ENCODE peak calls at places on chromosome 21, in four cellular contexts. One of them, this sample, is unnamed.

GRCh38 chr21:45304945-45305344 is 17.2 kb upstream of the POFUT2 start:
- DNase-seq in T-helper 17 cell: no peak
- DNase-seq in stimulated activated CD4-positive, alpha-beta T cell treated with anti-CD3 and anti-CD28 coated beads, TNF-alpha, amount 100 ng/mL, for 24 hours: no peak
- DNase-seq in cardiac muscle cell: no peak
- DNase-seq in this sample: no peak

GRCh38 chr21:31343680-31344480 is at the start of gene TIAM1:
- DNase-seq in cardiac muscle cell: peak; percentile 79
- DNase-seq in T-helper 17 cell: no peak
- DNase-seq in stimulated activated CD4-positive, alpha-beta T cell treated with anti-CD3 and anti-CD28 coated beads, TNF-alpha, amount 100 ng/mL, for 24 hours: no peak
- DNase-seq in this sample: no peak

GRCh38 chr21:16468191-16468590 is 738.4 kb downstream of the USP25 start:
- DNase-seq in stimulated activated CD4-positive, alpha-beta T cell treated with anti-CD3 and anti-CD28 coated beads, TNF-alpha, amount 100 ng/mL, for 24 hours: no peak
- DNase-seq in cardiac muscle cell: no peak
- DNase-seq in T-helper 17 cell: no peak
- DNase-seq in this sample: no peak

GRCh38 chr21:36700961-36701911 is 2.3 kb downstream of the SIM2 start:
- DNase-seq in cardiac muscle cell: no peak
- DNase-seq in stimulated activated CD4-positive, alpha-beta T cell treated with anti-CD3 and anti-CD28 coated beads, TNF-alpha, amount 100 ng/mL, for 24 hours: no peak
- DNase-seq in T-helper 17 cell: no peak
- DNase-seq in this sample: no peak

GRCh38 chr21:38219049-38219628 is 37.7 kb upstream of the KCNJ15 start:
- DNase-seq in stimulated activated CD4-positive, alpha-beta T cell treated with anti-CD3 and anti-CD28 coated beads, TNF-alpha, amount 100 ng/mL, for 24 hours: peak; percentile 45
- DNase-seq in cardiac muscle cell: peak; percentile 87
- DNase-seq in T-helper 17 cell: peak; percentile 42
- DNase-seq in this sample: peak; percentile 63

GRCh38 chr21:43782741-43783700 is 6.4 kb upstream of the RRP1 start:
- DNase-seq in stimulated activated CD4-positive, alpha-beta T cell treated with anti-CD3 and anti-CD28 coated beads, TNF-alpha, amount 100 ng/mL, for 24 hours: no peak
- DNase-seq in T-helper 17 cell: no peak
- DNase-seq in cardiac muscle cell: no peak
- DNase-seq in this sample: no peak

GRCh38 chr21:36661511-36662309 is 37.2 kb upstream of the SIM2 start:
- DNase-seq in cardiac muscle cell: peak; percentile 45
- DNase-seq in stimulated activated CD4-positive, alpha-beta T cell treated with anti-CD3 and anti-CD28 coated beads, TNF-alpha, amount 100 ng/mL, for 24 hours: no peak
- DNase-seq in T-helper 17 cell: no peak
- DNase-seq in this sample: no peak

GRCh38 chr21:24829397-24829796 is 777.9 kb downstream of the MRPL39 start:
- DNase-seq in stimulated activated CD4-positive, alpha-beta T cell treated with anti-CD3 and anti-CD28 coated beads, TNF-alpha, amount 100 ng/mL, for 24 hours: no peak
- DNase-seq in T-helper 17 cell: no peak
- DNase-seq in cardiac muscle cell: no peak
- DNase-seq in this sample: peak; percentile 26

GRCh38 chr21:45513003-45513706 is 29.1 kb downstream of the SLC19A1 start:
- DNase-seq in T-helper 17 cell: no peak
- DNase-seq in stimulated activated CD4-positive, alpha-beta T cell treated with anti-CD3 and anti-CD28 coated beads, TNF-alpha, amount 100 ng/mL, for 24 hours: no peak
- DNase-seq in cardiac muscle cell: no peak
- DNase-seq in this sample: no peak

GRCh38 chr21:15206514-15206913 is 141.7 kb upstream of the NRIP1 start:
- DNase-seq in T-helper 17 cell: no peak
- DNase-seq in stimulated activated CD4-positive, alpha-beta T cell treated with anti-CD3 and anti-CD28 coated beads, TNF-alpha, amount 100 ng/mL, for 24 hours: no peak
- DNase-seq in cardiac muscle cell: no peak
- DNase-seq in this sample: no peak

GRCh38 chr21:41166947-41167346 is 1.0 kb upstream of the BACE2 start:
- DNase-seq in stimulated activated CD4-positive, alpha-beta T cell treated with anti-CD3 and anti-CD28 coated beads, TNF-alpha, amount 100 ng/mL, for 24 hours: no peak
- DNase-seq in cardiac muscle cell: peak; percentile 18
- DNase-seq in T-helper 17 cell: no peak
- DNase-seq in this sample: no peak

GRCh38 chr21:44012474-44013379 is 618 bp downstream of the TRAPPC10 start:
- DNase-seq in T-helper 17 cell: peak; percentile 69
- DNase-seq in cardiac muscle cell: peak; percentile 27
- DNase-seq in stimulated activated CD4-positive, alpha-beta T cell treated with anti-CD3 and anti-CD28 coated beads, TNF-alpha, amount 100 ng/mL, for 24 hours: peak; percentile 70
- DNase-seq in this sample: peak; percentile 79

GRCh38 chr21:15295875-15296274 is 231.1 kb upstream of the NRIP1 start:
- DNase-seq in stimulated activated CD4-positive, alpha-beta T cell treated with anti-CD3 and anti-CD28 coated beads, TNF-alpha, amount 100 ng/mL, for 24 hours: no peak
- DNase-seq in T-helper 17 cell: no peak
- DNase-seq in cardiac muscle cell: no peak
- DNase-seq in this sample: no peak

GRCh38 chr21:41559658-41560599 is 52.0 kb upstream of the TMPRSS2 start:
- DNase-seq in cardiac muscle cell: peak; percentile 88
- DNase-seq in stimulated activated CD4-positive, alpha-beta T cell treated with anti-CD3 and anti-CD28 coated beads, TNF-alpha, amount 100 ng/mL, for 24 hours: no peak
- DNase-seq in T-helper 17 cell: no peak
- DNase-seq in this sample: no peak

GRCh38 chr21:42413500-42413899 is 9.8 kb downstream of the UBASH3A start:
- DNase-seq in stimulated activated CD4-positive, alpha-beta T cell treated with anti-CD3 and anti-CD28 coated beads, TNF-alpha, amount 100 ng/mL, for 24 hours: no peak
- DNase-seq in cardiac muscle cell: no peak
- DNase-seq in T-helper 17 cell: no peak
- DNase-seq in this sample: no peak

GRCh38 chr21:31136891-31137290 is 98.6 kb upstream of the KRTAP19-8 start:
- DNase-seq in T-helper 17 cell: no peak
- DNase-seq in cardiac muscle cell: peak; percentile 93
- DNase-seq in stimulated activated CD4-positive, alpha-beta T cell treated with anti-CD3 and anti-CD28 coated beads, TNF-alpha, amount 100 ng/mL, for 24 hours: no peak
- DNase-seq in this sample: no peak

GRCh38 chr21:21921410-21922232 is 923.4 kb downstream of the NCAM2 start:
- DNase-seq in T-helper 17 cell: no peak
- DNase-seq in cardiac muscle cell: peak; percentile 50
- DNase-seq in stimulated activated CD4-positive, alpha-beta T cell treated with anti-CD3 and anti-CD28 coated beads, TNF-alpha, amount 100 ng/mL, for 24 hours: no peak
- DNase-seq in this sample: peak; percentile 39

GRCh38 chr21:31042080-31042464 is 3.8 kb upstream of the KRTAP19-8 start:
- DNase-seq in T-helper 17 cell: no peak
- DNase-seq in stimulated activated CD4-positive, alpha-beta T cell treated with anti-CD3 and anti-CD28 coated beads, TNF-alpha, amount 100 ng/mL, for 24 hours: no peak
- DNase-seq in cardiac muscle cell: no peak
- DNase-seq in this sample: no peak

GRCh38 chr21:42538479-42539275 is 25.0 kb downstream of the SLC37A1 start:
- DNase-seq in T-helper 17 cell: no peak
- DNase-seq in cardiac muscle cell: no peak
- DNase-seq in stimulated activated CD4-positive, alpha-beta T cell treated with anti-CD3 and anti-CD28 coated beads, TNF-alpha, amount 100 ng/mL, for 24 hours: no peak
- DNase-seq in this sample: no peak

This sample was measured in D341Med.